ENCODE peak calls at places on chromosomes 13 and 19, in eight cellular contexts. One of them, this sample, is unnamed.

GRCh38 chr19:51750381-51751124 is 1.1 kb downstream of the FPR1 start:
- DNase-seq in T-cell: no peak
- DNase-seq in Daoy: peak
- DNase-seq in mesenchymal stem cell: no peak
- DNase-seq in ACHN: no peak
- DNase-seq in NCI-H2029 treated with DMSO at 0.1 percent for 48 hours: no peak
- DNase-seq in neural crest cell: no peak
- DNase-seq in Calu3: no peak
- DNase-seq in this sample: no peak

GRCh38 chr19:56125806-56126590 is 4.9 kb upstream of the ZNF787 start:
- DNase-seq in T-cell: no peak
- DNase-seq in Daoy: no peak
- DNase-seq in mesenchymal stem cell: no peak
- DNase-seq in ACHN: no peak
- DNase-seq in NCI-H2029 treated with DMSO at 0.1 percent for 48 hours: no peak
- DNase-seq in neural crest cell: no peak
- DNase-seq in Calu3: no peak
- DNase-seq in this sample: no peak

GRCh38 chr13:38970380-38971051 is 20.1 kb downstream of the STOML3 start:
- DNase-seq in T-cell: no peak
- DNase-seq in Daoy: no peak
- DNase-seq in mesenchymal stem cell: no peak
- DNase-seq in ACHN: no peak
- DNase-seq in NCI-H2029 treated with DMSO at 0.1 percent for 48 hours: no peak
- DNase-seq in neural crest cell: no peak
- DNase-seq in Calu3: no peak
- DNase-seq in this sample: no peak

GRCh38 chr13:23445794-23446193 is 12.3 kb upstream of the SACS start:
- DNase-seq in T-cell: no peak
- DNase-seq in Daoy: peak
- DNase-seq in mesenchymal stem cell: no peak
- DNase-seq in ACHN: no peak
- DNase-seq in NCI-H2029 treated with DMSO at 0.1 percent for 48 hours: no peak
- DNase-seq in neural crest cell: no peak
- DNase-seq in Calu3: no peak
- DNase-seq in this sample: no peak

GRCh38 chr13:48504606-48505369 is 28.1 kb downstream of the RCBTB2 start:
- DNase-seq in T-cell: peak
- DNase-seq in Daoy: no peak
- DNase-seq in mesenchymal stem cell: no peak
- DNase-seq in ACHN: no peak
- DNase-seq in NCI-H2029 treated with DMSO at 0.1 percent for 48 hours: no peak
- DNase-seq in neural crest cell: no peak
- DNase-seq in Calu3: no peak
- DNase-seq in this sample: peak

GRCh38 chr13:79445968-79446645 is 34.8 kb upstream of the NDFIP2 start:
- DNase-seq in T-cell: no peak
- DNase-seq in Daoy: no peak
- DNase-seq in mesenchymal stem cell: no peak
- DNase-seq in ACHN: no peak
- DNase-seq in NCI-H2029 treated with DMSO at 0.1 percent for 48 hours: no peak
- DNase-seq in neural crest cell: no peak
- DNase-seq in Calu3: no peak
- DNase-seq in this sample: no peak

GRCh38 chr13:101453784-101454201 is 1.3 kb downstream of the ITGBL1 start:
- DNase-seq in T-cell: no peak
- DNase-seq in Daoy: peak
- DNase-seq in mesenchymal stem cell: no peak
- DNase-seq in ACHN: peak
- DNase-seq in NCI-H2029 treated with DMSO at 0.1 percent for 48 hours: no peak
- DNase-seq in neural crest cell: no peak
- DNase-seq in Calu3: no peak
- DNase-seq in this sample: no peak

GRCh38 chr19:27843861-27844260 is 1369.1 kb downstream of the UQCRFS1 start:
- DNase-seq in T-cell: no peak
- DNase-seq in Daoy: no peak
- DNase-seq in mesenchymal stem cell: no peak
- DNase-seq in ACHN: no peak
- DNase-seq in NCI-H2029 treated with DMSO at 0.1 percent for 48 hours: no peak
- DNase-seq in neural crest cell: no peak
- DNase-seq in Calu3: no peak
- DNase-seq in this sample: no peak

GRCh38 chr19:47109541-47110375 is 3.8 kb downstream of the ZC3H4 start:
- DNase-seq in T-cell: peak
- DNase-seq in Daoy: no peak
- DNase-seq in mesenchymal stem cell: peak
- DNase-seq in ACHN: no peak
- DNase-seq in NCI-H2029 treated with DMSO at 0.1 percent for 48 hours: no peak
- DNase-seq in neural crest cell: peak
- DNase-seq in Calu3: peak
- DNase-seq in this sample: peak

GRCh38 chr19:2121416-2122051 is 24.8 kb downstream of the IZUMO4 start:
- DNase-seq in T-cell: no peak
- DNase-seq in Daoy: no peak
- DNase-seq in mesenchymal stem cell: no peak
- DNase-seq in ACHN: no peak
- DNase-seq in NCI-H2029 treated with DMSO at 0.1 percent for 48 hours: no peak
- DNase-seq in neural crest cell: no peak
- DNase-seq in Calu3: no peak
- DNase-seq in this sample: no peak

GRCh38 chr19:6150289-6150688 is 14.8 kb downstream of the ACSBG2 start:
- DNase-seq in T-cell: no peak
- DNase-seq in Daoy: no peak
- DNase-seq in mesenchymal stem cell: peak
- DNase-seq in ACHN: no peak
- DNase-seq in NCI-H2029 treated with DMSO at 0.1 percent for 48 hours: no peak
- DNase-seq in neural crest cell: no peak
- DNase-seq in Calu3: no peak
- DNase-seq in this sample: no peak

GRCh38 chr19:3509566-3509989 is 3.5 kb downstream of the FZR1 start:
- DNase-seq in T-cell: no peak
- DNase-seq in Daoy: peak
- DNase-seq in mesenchymal stem cell: peak
- DNase-seq in ACHN: no peak
- DNase-seq in NCI-H2029 treated with DMSO at 0.1 percent for 48 hours: no peak
- DNase-seq in neural crest cell: no peak
- DNase-seq in Calu3: no peak
- DNase-seq in this sample: no peak

GRCh38 chr13:50676602-50677001 is 166.9 kb downstream of the DLEU7 start:
- DNase-seq in T-cell: no peak
- DNase-seq in Daoy: peak
- DNase-seq in mesenchymal stem cell: peak
- DNase-seq in ACHN: peak
- DNase-seq in NCI-H2029 treated with DMSO at 0.1 percent for 48 hours: no peak
- DNase-seq in neural crest cell: no peak
- DNase-seq in Calu3: peak
- DNase-seq in this sample: peak

GRCh38 chr13:110281736-110282135 is 25.2 kb downstream of the COL4A1 start:
- DNase-seq in T-cell: no peak
- DNase-seq in Daoy: no peak
- DNase-seq in mesenchymal stem cell: no peak
- DNase-seq in ACHN: no peak
- DNase-seq in NCI-H2029 treated with DMSO at 0.1 percent for 48 hours: no peak
- DNase-seq in neural crest cell: no peak
- DNase-seq in Calu3: no peak
- DNase-seq in this sample: no peak

GRCh38 chr19:49499030-49499670 is 2.9 kb downstream of the RPS11 start:
- DNase-seq in T-cell: no peak
- DNase-seq in Daoy: no peak
- DNase-seq in mesenchymal stem cell: no peak
- DNase-seq in ACHN: no peak
- DNase-seq in NCI-H2029 treated with DMSO at 0.1 percent for 48 hours: no peak
- DNase-seq in neural crest cell: no peak
- DNase-seq in Calu3: no peak
- DNase-seq in this sample: no peak

GRCh38 chr19:10915511-10916091 is 12.8 kb downstream of the YIPF2 start:
- DNase-seq in T-cell: no peak
- DNase-seq in Daoy: peak
- DNase-seq in mesenchymal stem cell: peak
- DNase-seq in ACHN: peak
- DNase-seq in NCI-H2029 treated with DMSO at 0.1 percent for 48 hours: no peak
- DNase-seq in neural crest cell: no peak
- DNase-seq in Calu3: no peak
- DNase-seq in this sample: no peak

GRCh38 chr13:40445557-40445990 is 220.9 kb downstream of the FOXO1 start:
- DNase-seq in T-cell: no peak
- DNase-seq in Daoy: peak
- DNase-seq in mesenchymal stem cell: no peak
- DNase-seq in ACHN: peak
- DNase-seq in NCI-H2029 treated with DMSO at 0.1 percent for 48 hours: peak
- DNase-seq in neural crest cell: no peak
- DNase-seq in Calu3: no peak
- DNase-seq in this sample: no peak

GRCh38 chr13:46908511-46908910 is 11.7 kb upstream of the HTR2A start:
- DNase-seq in T-cell: no peak
- DNase-seq in Daoy: peak
- DNase-seq in mesenchymal stem cell: no peak
- DNase-seq in ACHN: no peak
- DNase-seq in NCI-H2029 treated with DMSO at 0.1 percent for 48 hours: no peak
- DNase-seq in neural crest cell: no peak
- DNase-seq in Calu3: no peak
- DNase-seq in this sample: no peak

GRCh38 chr13:50224534-50224933 is 209.3 kb downstream of the KCNRG start:
- DNase-seq in T-cell: no peak
- DNase-seq in Daoy: peak
- DNase-seq in mesenchymal stem cell: no peak
- DNase-seq in ACHN: no peak
- DNase-seq in NCI-H2029 treated with DMSO at 0.1 percent for 48 hours: no peak
- DNase-seq in neural crest cell: no peak
- DNase-seq in Calu3: no peak
- DNase-seq in this sample: no peak

GRCh38 chr19:54325194-54325621 is 12.2 kb upstream of the LILRA5 start:
- DNase-seq in T-cell: peak
- DNase-seq in Daoy: peak
- DNase-seq in mesenchymal stem cell: no peak
- DNase-seq in ACHN: peak
- DNase-seq in NCI-H2029 treated with DMSO at 0.1 percent for 48 hours: peak
- DNase-seq in neural crest cell: peak
- DNase-seq in Calu3: peak
- DNase-seq in this sample: peak

GRCh38 chr13:26941345-26942174 is 181.0 kb upstream of the GPR12 start:
- DNase-seq in T-cell: no peak
- DNase-seq in Daoy: peak
- DNase-seq in mesenchymal stem cell: peak
- DNase-seq in ACHN: peak
- DNase-seq in NCI-H2029 treated with DMSO at 0.1 percent for 48 hours: no peak
- DNase-seq in neural crest cell: no peak
- DNase-seq in Calu3: no peak
- DNase-seq in this sample: no peak